ENCODE peak calls at places on chromosomes 2 and 18, in eight cellular contexts. U is non-pigmented ciliary epithelial cell; Z is LoVo; N is left cardiac atrium; H is GM23248; E is RPMI8226; J is NCI-H2081; O is effector memory CD4-positive, alpha-beta T cell. G is an unnamed sample.

GRCh38 chr18:45343365-45343764 is 271.9 kb upstream of the SLC14A2 start:
- DNase-seq in U (no peak), Z (no peak), N (no peak), H (no peak), E (no peak), J (no peak), O (no peak), G (no peak)

GRCh38 chr2:58341047-58341446 is 99.9 kb upstream of the FANCL start:
- DNase-seq in U (no peak), Z (no peak), N (no peak), H (no peak), E (no peak), J (no peak), O (no peak), G (no peak)

GRCh38 chr2:189305291-189305943 is 125.9 kb upstream of the COL5A2 start:
- DNase-seq in U (no peak), Z (no peak), N (no peak), H (peak; percentile 61), E (no peak), J (no peak), O (no peak), G (no peak)

GRCh38 chr2:132439703-132440398 is 23.2 kb downstream of the GPR39 start:
- DNase-seq in U (no peak), Z (no peak), N (no peak), H (peak; percentile 64), E (no peak), J (peak; percentile 11), O (no peak), G (no peak)

GRCh38 chr2:133588144-133588543 is 19.9 kb upstream of the NCKAP5 start:
- DNase-seq in U (no peak), Z (no peak), N (no peak), H (no peak), E (no peak), J (no peak), O (no peak), G (no peak)

GRCh38 chr2:36371070-36371962 is 15.7 kb downstream of the CRIM1 start:
- DNase-seq in U (no peak), Z (peak; percentile 24), N (no peak), H (peak; percentile 55), E (no peak), J (no peak), O (no peak), G (no peak)

GRCh38 chr2:208103616-208104015 is 20.7 kb downstream of the CRYGD start:
- DNase-seq in U (no peak), Z (no peak), N (no peak), H (no peak), E (peak; percentile 41), J (no peak), O (no peak), G (no peak)

GRCh38 chr2:204505946-204506345 is 39.3 kb upstream of the PARD3B start:
- DNase-seq in U (no peak), Z (peak; percentile 7), N (no peak), H (peak; percentile 92), E (no peak), J (no peak), O (no peak), G (no peak)